ENCODE peak calls at places on chromosome 1, in six cellular contexts. T is RWPE1, N is H7, O is ovary, Y is IMR-90, E is AG08395. P is an unnamed sample.

GRCh38 chr1:156900019-156900718 is 6.7 kb downstream of the PEAR1 start:
- DNase-seq in N (no peak), T (no peak), Y (peak), O (no peak), E (no peak), P (no peak)

GRCh38 chr1:156102634-156103511 is 11.6 kb upstream of the LMNA start:
- DNase-seq in N (peak), E (no peak), T (no peak), Y (peak), O (peak), P (no peak)

GRCh38 chr1:189775343-189775742 is 702.3 kb downstream of the BRINP3 start:
- DNase-seq in T (peak), O (no peak), Y (peak), N (no peak), E (no peak), P (no peak)

GRCh38 chr1:32071758-32072621 is 749 bp upstream of the TMEM39B start:
- DNase-seq in E (no peak), Y (peak), T (no peak), N (no peak), O (no peak), P (no peak)

GRCh38 chr1:151539321-151540020 is 638 bp upstream of the TUFT1 start:
- DNase-seq in Y (peak), O (peak), N (peak), E (peak), T (peak), P (peak)

GRCh38 chr1:202553560-202554038 is 156.7 kb downstream of the SYT2 start:
- DNase-seq in T (no peak), O (no peak), E (no peak), N (no peak), Y (peak), P (no peak)

GRCh38 chr1:109040627-109041613 is 982 bp downstream of the WDR47 start:
- DNase-seq in N (peak), T (peak), E (peak), Y (no peak), O (peak), P (peak)

GRCh38 chr1:116345830-116346229 is 27.2 kb upstream of the ATP1A1 start:
- DNase-seq in T (no peak), O (no peak), N (no peak), E (no peak), Y (no peak), P (no peak)

GRCh38 chr1:106290805-106291537 is 765.5 kb upstream of the PRMT6 start:
- DNase-seq in E (no peak), O (peak), Y (no peak), T (no peak), N (no peak), P (no peak)

GRCh38 chr1:2104621-2105427 is 54.6 kb downstream of the PRKCZ start:
- DNase-seq in O (no peak), E (no peak), N (peak), Y (peak), T (no peak), P (no peak)

GRCh38 chr1:147545133-147545532 is 3.8 kb downstream of the BCL9 start:
- DNase-seq in N (peak), T (peak), Y (peak), E (no peak), O (no peak), P (no peak)

GRCh38 chr1:119956306-119956705 is 60.0 kb upstream of the ADAM30 start:
- DNase-seq in T (no peak), O (no peak), E (no peak), N (no peak), Y (no peak), P (no peak)

GRCh38 chr1:225700164-225700740 is 47.3 kb upstream of the ENAH start:
- DNase-seq in Y (peak), O (no peak), E (peak), N (no peak), T (peak), P (no peak)

GRCh38 chr1:233673947-233674431 is 60.1 kb downstream of the KCNK1 start:
- DNase-seq in E (no peak), O (no peak), Y (peak), N (no peak), T (no peak), P (no peak)

GRCh38 chr1:155009221-155009711 is 6.7 kb downstream of the ZBTB7B start:
- DNase-seq in E (no peak), O (peak), N (peak), T (no peak), Y (no peak), P (no peak)

GRCh38 chr1:109248797-109249629 is at the start of gene CELSR2:
- DNase-seq in Y (peak), O (no peak), E (peak), N (peak), T (peak), P (peak)

GRCh38 chr1:18693256-18694098 is 62.8 kb downstream of the PAX7 start:
- DNase-seq in T (no peak), O (no peak), N (peak), E (no peak), Y (no peak), P (no peak)

GRCh38 chr1:156385534-156386031 is 16.6 kb downstream of the RHBG start:
- DNase-seq in O (peak), T (peak), E (peak), N (peak), Y (peak), P (no peak)

GRCh38 chr1:222644649-222645005 is 26.7 kb downstream of the MIA3 start:
- DNase-seq in E (no peak), O (no peak), N (no peak), T (peak), Y (no peak), P (no peak)

GRCh38 chr1:66624412-66625060 is 90.6 kb downstream of the SGIP1 start:
- DNase-seq in T (peak), O (no peak), E (peak), N (no peak), Y (peak), P (no peak)

GRCh38 chr1:212471891-212472675 is 39.4 kb downstream of the NENF start:
- DNase-seq in E (no peak), O (no peak), T (no peak), Y (no peak), N (no peak), P (no peak)

GRCh38 chr1:34115233-34115632 is 49.8 kb downstream of the CSMD2 start:
- DNase-seq in O (no peak), T (no peak), N (no peak), Y (no peak), E (no peak), P (no peak)

GRCh38 chr1:47608296-47608875 is 170.5 kb downstream of the FOXD2 start:
- DNase-seq in N (no peak), T (no peak), E (no peak), O (no peak), Y (no peak), P (no peak)

GRCh38 chr1:15290382-15290781 is 43.4 kb downstream of the FHAD1 start:
- DNase-seq in E (no peak), T (no peak), O (no peak), N (no peak), Y (peak), P (no peak)

GRCh38 chr1:85128296-85128695 is 72.5 kb downstream of the SYDE2 start:
- DNase-seq in T (no peak), N (no peak), O (no peak), E (peak), Y (peak), P (no peak)

GRCh38 chr1:201149400-201149799 is 4.9 kb downstream of the TMEM9 start:
- DNase-seq in T (peak), N (peak), Y (peak), E (peak), O (peak), P (no peak)

GRCh38 chr1:227793948-227794812 is 21.3 kb upstream of the PRSS38 start:
- DNase-seq in O (peak), T (peak), N (peak), E (peak), Y (peak), P (no peak)